ENCODE peak calls at places on chromosomes 5 and 9, in four cellular contexts. R is HepG2, B is GM12878, V is K562. X is an unnamed sample.

GRCh38 chr9:16869140-16869903 is 1.1 kb downstream of the BNC2 start:
- DNase-seq in R (no peak), B (no peak), V (no peak), X (no peak)

GRCh38 chr9:37127018-37127417 is 6.6 kb downstream of the ZCCHC7 start:
- DNase-seq in R (no peak), B (no peak), V (no peak), X (no peak)

GRCh38 chr5:55908804-55909203 is 57.6 kb downstream of the IL31RA start:
- DNase-seq in R (no peak), B (no peak), V (no peak), X (no peak)

GRCh38 chr9:84609779-84610178 is 59.8 kb upstream of the NTRK2 start:
- DNase-seq in R (no peak), B (no peak), V (no peak), X (no peak)

GRCh38 chr5:82365744-82366228 is 87.6 kb upstream of the RPS23 start:
- DNase-seq in R (peak), B (no peak), V (no peak), X (peak)

GRCh38 chr9:129071526-129072131 is 9.3 kb upstream of the DOLPP1 start:
- DNase-seq in R (no peak), B (no peak), V (peak), X (no peak)

GRCh38 chr9:138101444-138102234 is 224.1 kb downstream of the CACNA1B start:
- DNase-seq in R (no peak), B (no peak), V (no peak), X (no peak)

GRCh38 chr9:4530375-4530774 is 40.1 kb downstream of the SLC1A1 start:
- DNase-seq in R (no peak), B (peak), V (no peak), X (peak)

GRCh38 chr5:97194366-97194765 is 11.3 kb upstream of the RIOK2 start:
- DNase-seq in R (no peak), B (no peak), V (no peak), X (no peak)

GRCh38 chr5:172133359-172134029 is 54.5 kb downstream of the STK10 start:
- DNase-seq in R (no peak), B (no peak), V (no peak), X (no peak)

GRCh38 chr9:132485454-132485853 is 75.4 kb downstream of the CFAP77 start:
- DNase-seq in R (no peak), B (no peak), V (no peak), X (no peak)

GRCh38 chr9:134793281-134793680 is 87.3 kb upstream of the FCN2 start:
- DNase-seq in R (no peak), B (no peak), V (no peak), X (no peak)

GRCh38 chr9:2297771-2298170 is 282.6 kb downstream of the SMARCA2 start:
- DNase-seq in R (no peak), B (no peak), V (no peak), X (no peak)
- TF ChIP-seq BHLHE40 in R (no peak), B (no peak), V (no peak), X (no peak)

DNA sequence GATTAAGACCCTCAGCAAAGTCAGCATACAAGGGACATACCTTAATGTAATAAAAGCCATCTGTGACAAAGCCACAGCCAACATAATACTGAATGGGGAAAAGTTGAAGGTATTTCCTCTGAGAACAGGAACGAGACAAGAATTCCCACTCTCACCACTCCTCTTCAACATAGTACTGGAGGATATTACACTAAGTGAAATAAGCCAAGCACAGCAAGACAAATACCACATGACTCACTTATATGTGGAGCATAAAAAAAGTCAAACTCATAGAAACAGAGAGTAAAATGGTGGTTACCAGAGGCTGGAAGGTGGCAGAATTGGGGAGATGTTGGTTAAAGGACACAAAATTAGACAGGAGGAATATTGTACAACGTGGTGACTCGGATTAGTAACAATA is 118.1 kb upstream of the NFIL3 start:
- DNase-seq in R (no peak), B (no peak), V (no peak), X (no peak)
- TF ChIP-seq EP300 in R (no peak), B (no peak), V (no peak), X (no peak)

DNA sequence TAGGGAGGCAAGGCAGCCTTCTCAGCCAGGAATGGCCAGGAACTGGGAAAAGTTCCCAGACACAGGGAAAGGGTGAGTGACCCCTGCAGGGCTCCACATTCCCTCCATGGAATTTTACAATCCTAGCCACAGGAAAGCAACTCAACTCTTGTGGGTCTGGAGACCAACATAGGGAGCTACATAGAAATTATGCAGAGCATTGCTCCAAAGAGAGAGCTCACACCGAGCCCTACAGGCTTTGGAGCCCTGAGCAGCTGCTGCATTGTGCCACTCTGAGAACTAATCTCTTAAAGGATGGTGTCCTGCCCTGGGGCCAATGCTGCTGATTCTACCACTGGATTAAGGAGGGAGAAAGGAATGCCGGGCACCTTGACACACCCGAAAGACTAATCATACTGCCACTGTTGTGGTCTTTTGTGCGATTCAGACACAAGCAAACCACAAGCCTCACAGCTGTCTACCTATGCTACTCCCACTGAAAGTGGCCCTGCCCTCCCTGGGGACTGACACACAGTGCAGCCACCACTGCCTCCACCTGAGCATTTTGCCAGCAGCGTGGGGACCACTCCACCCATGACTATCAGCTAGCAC is 1089.8 kb upstream of the NUDT12 start:
- DNase-seq in R (no peak), B (no peak), V (no peak), X (no peak)
- TF ChIP-seq BHLHE40 in R (no peak), B (no peak), V (no peak), X (no peak)

GRCh38 chr5:125484272-125485002 is 738.0 kb upstream of the ZNF608 start:
- DNase-seq in R (no peak), B (no peak), V (no peak), X (peak)
- TF ChIP-seq EP300 in R (no peak), B (no peak), V (no peak), X (peak)

GRCh38 chr5:65014769-65015168 is 246.0 kb downstream of the CWC27 start:
- DNase-seq in R (no peak), B (no peak), V (no peak), X (no peak)
- TF ChIP-seq BHLHE40 in R (no peak), B (no peak), V (no peak), X (no peak)

DNA sequence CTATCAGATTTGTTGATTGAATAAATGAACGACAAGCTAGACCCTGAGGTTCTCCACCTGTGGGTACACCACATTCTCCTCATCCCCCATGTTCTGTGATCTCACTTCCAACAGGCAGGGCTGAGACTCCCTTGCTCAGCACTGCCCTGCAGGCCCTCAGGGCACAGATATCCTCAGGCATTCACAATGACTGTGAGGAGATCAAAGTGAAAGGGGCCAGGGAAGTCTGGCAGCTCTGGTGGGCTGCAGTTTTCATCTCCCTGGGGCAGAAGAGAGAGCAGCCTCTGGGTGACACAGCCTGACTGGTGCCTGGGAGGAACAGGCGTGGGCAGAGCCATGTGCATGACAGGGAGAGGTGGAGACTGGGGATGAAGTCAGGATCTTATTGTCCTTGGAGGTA is 142.4 kb upstream of the C9orf72 start:
- DNase-seq in R (no peak), B (no peak), V (no peak), X (no peak)
- TF ChIP-seq EP300 in R (no peak), B (no peak), V (no peak), X (no peak)

GRCh38 chr5:73367650-73368049 is 80.9 kb downstream of the FOXD1 start:
- DNase-seq in R (no peak), B (no peak), V (no peak), X (no peak)

GRCh38 chr5:73363911-73364730 is 84.5 kb downstream of the FOXD1 start:
- DNase-seq in R (no peak), B (no peak), V (no peak), X (no peak)

GRCh38 chr5:73365990-73366667 is 82.4 kb downstream of the FOXD1 start:
- DNase-seq in R (no peak), B (no peak), V (no peak), X (no peak)

GRCh38 chr5:73369283-73369682 is 79.3 kb downstream of the FOXD1 start:
- DNase-seq in R (no peak), B (no peak), V (no peak), X (no peak)

DNA sequence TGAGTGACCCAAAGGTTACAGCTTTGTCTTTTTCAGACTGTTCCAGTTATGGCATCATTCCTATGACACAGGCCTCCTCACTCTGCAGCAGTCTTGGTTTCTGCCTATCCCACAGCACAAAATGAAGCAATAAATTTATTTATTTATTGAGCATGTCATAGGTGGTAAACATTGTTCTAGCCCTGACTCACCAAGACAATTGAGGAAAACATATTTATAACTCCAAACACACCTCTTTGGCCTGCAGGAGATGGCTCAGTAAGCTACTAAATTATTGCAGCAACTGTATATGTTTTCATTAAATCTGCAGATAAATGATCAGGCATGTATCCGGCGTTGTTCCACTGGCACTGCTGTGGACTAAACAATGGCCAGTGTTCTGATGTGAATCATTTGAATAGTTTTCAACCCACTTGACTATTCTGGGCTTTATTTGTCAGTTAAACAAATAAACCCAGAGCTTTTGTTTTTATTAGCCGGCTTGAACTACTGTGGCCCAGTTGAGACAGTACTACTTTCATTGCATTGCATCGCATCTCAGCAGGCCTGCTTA is 83.2 kb downstream of the FOXD1 start:
- DNase-seq in R (no peak), B (no peak), V (no peak), X (peak)
- TF ChIP-seq BHLHE40 in R (no peak), B (no peak), V (no peak), X (no peak)

DNA sequence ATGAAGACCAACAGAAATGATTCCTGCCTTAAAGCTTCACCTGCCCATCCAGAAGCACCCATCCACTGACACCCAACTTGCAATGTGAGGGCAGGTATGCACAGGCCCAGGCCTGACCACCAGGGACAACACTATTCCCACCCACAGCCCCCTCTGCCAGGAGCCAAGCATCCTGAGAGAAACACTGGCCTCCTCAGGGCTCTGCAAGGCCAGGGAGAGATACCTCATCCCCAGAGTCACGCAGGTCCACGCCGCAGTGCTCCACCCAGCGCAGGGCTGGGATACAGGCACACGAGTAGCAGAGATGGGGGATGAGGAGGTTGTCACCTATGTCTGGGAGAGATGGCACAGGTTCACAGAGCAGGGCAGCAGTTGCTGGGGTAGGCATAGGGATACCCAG is 99.4 kb downstream of the PSD2 start:
- DNase-seq in R (no peak), B (no peak), V (no peak), X (no peak)
- TF ChIP-seq EP300 in R (no peak), B (no peak), V (no peak), X (no peak)

GRCh38 chr5:132228241-132229035 is 785 bp upstream of the P4HA2 start:
- DNase-seq in R (no peak), B (no peak), V (no peak), X (peak)
- TF ChIP-seq BHLHE40 in R (no peak), B (no peak), V (no peak), X (no peak)

X was measured in A549.